ENCODE peak calls at places on chromosomes 1 and 21, in nine cellular contexts. One of them, this sample, is unnamed.

GRCh38 chr21:42760977-42761751 is 107.7 kb downstream of the PDE9A start:
- DNase-seq in ovary: no peak
- DNase-seq in A549: no peak
- DNase-seq in brain microvascular endothelial cell: no peak
- DNase-seq in tibial nerve: no peak
- DNase-seq in K562: no peak
- DNase-seq in PC-9: no peak
- DNase-seq in endothelial cell of umbilical vein: no peak
- DNase-seq in neuronal stem cell: no peak
- DNase-seq in this sample: no peak

GRCh38 chr1:58441699-58442098 is 104.8 kb downstream of the OMA1 start:
- DNase-seq in A549: no peak
- DNase-seq in endothelial cell of umbilical vein: no peak
- DNase-seq in brain microvascular endothelial cell: no peak
- DNase-seq in K562: no peak
- DNase-seq in PC-9: no peak
- DNase-seq in ovary: no peak
- DNase-seq in neuronal stem cell: no peak
- DNase-seq in tibial nerve: no peak
- DNase-seq in this sample: no peak

GRCh38 chr1:12617511-12617900 is 504 bp downstream of the DHRS3 start:
- DNase-seq in endothelial cell of umbilical vein: no peak
- DNase-seq in tibial nerve: no peak
- DNase-seq in A549: no peak
- DNase-seq in neuronal stem cell: no peak
- DNase-seq in K562: peak
- DNase-seq in ovary: no peak
- DNase-seq in PC-9: no peak
- DNase-seq in brain microvascular endothelial cell: no peak
- DNase-seq in this sample: no peak

GRCh38 chr1:39210649-39211048 is 6.2 kb downstream of the MACF1 start:
- DNase-seq in PC-9: no peak
- DNase-seq in A549: no peak
- DNase-seq in endothelial cell of umbilical vein: no peak
- DNase-seq in neuronal stem cell: no peak
- DNase-seq in K562: no peak
- DNase-seq in tibial nerve: no peak
- DNase-seq in ovary: no peak
- DNase-seq in brain microvascular endothelial cell: no peak
- DNase-seq in this sample: no peak

GRCh38 chr1:19341201-19342076 is 29.3 kb downstream of the SLC66A1 start:
- DNase-seq in neuronal stem cell: peak
- DNase-seq in K562: peak
- DNase-seq in endothelial cell of umbilical vein: peak
- DNase-seq in tibial nerve: peak
- DNase-seq in ovary: peak
- DNase-seq in brain microvascular endothelial cell: peak
- DNase-seq in A549: peak
- DNase-seq in PC-9: peak
- DNase-seq in this sample: peak

GRCh38 chr21:29179503-29179902 is 49.1 kb downstream of the MAP3K7CL start:
- DNase-seq in K562: no peak
- DNase-seq in PC-9: no peak
- DNase-seq in brain microvascular endothelial cell: no peak
- DNase-seq in tibial nerve: no peak
- DNase-seq in endothelial cell of umbilical vein: no peak
- DNase-seq in ovary: no peak
- DNase-seq in A549: no peak
- DNase-seq in neuronal stem cell: no peak
- DNase-seq in this sample: no peak

GRCh38 chr1:205199931-205200299 is 11.6 kb downstream of the DSTYK start:
- DNase-seq in endothelial cell of umbilical vein: no peak
- DNase-seq in brain microvascular endothelial cell: no peak
- DNase-seq in tibial nerve: no peak
- DNase-seq in PC-9: no peak
- DNase-seq in neuronal stem cell: no peak
- DNase-seq in K562: no peak
- DNase-seq in A549: no peak
- DNase-seq in ovary: no peak
- DNase-seq in this sample: no peak

GRCh38 chr1:186903374-186904129 is 74.8 kb downstream of the PLA2G4A start:
- DNase-seq in ovary: no peak
- DNase-seq in PC-9: no peak
- DNase-seq in tibial nerve: no peak
- DNase-seq in brain microvascular endothelial cell: no peak
- DNase-seq in K562: no peak
- DNase-seq in neuronal stem cell: no peak
- DNase-seq in A549: no peak
- DNase-seq in endothelial cell of umbilical vein: no peak
- DNase-seq in this sample: no peak

GRCh38 chr1:210790196-210790595 is 343.8 kb downstream of the KCNH1 start:
- DNase-seq in K562: no peak
- DNase-seq in neuronal stem cell: no peak
- DNase-seq in ovary: no peak
- DNase-seq in endothelial cell of umbilical vein: no peak
- DNase-seq in PC-9: no peak
- DNase-seq in A549: no peak
- DNase-seq in tibial nerve: no peak
- DNase-seq in brain microvascular endothelial cell: no peak
- DNase-seq in this sample: no peak

GRCh38 chr1:160205242-160205973 is at the start of gene PEA15:
- DNase-seq in endothelial cell of umbilical vein: peak
- DNase-seq in A549: peak
- DNase-seq in K562: peak
- DNase-seq in tibial nerve: peak
- DNase-seq in neuronal stem cell: peak
- DNase-seq in brain microvascular endothelial cell: peak
- DNase-seq in ovary: peak
- DNase-seq in PC-9: peak
- DNase-seq in this sample: peak

GRCh38 chr1:12475947-12476346 is 142.1 kb downstream of the DHRS3 start:
- DNase-seq in tibial nerve: no peak
- DNase-seq in neuronal stem cell: no peak
- DNase-seq in PC-9: no peak
- DNase-seq in K562: no peak
- DNase-seq in ovary: no peak
- DNase-seq in A549: peak
- DNase-seq in endothelial cell of umbilical vein: peak
- DNase-seq in brain microvascular endothelial cell: peak
- DNase-seq in this sample: peak

GRCh38 chr1:40740039-40740991 is 43.3 kb upstream of the KCNQ4 start:
- DNase-seq in brain microvascular endothelial cell: no peak
- DNase-seq in tibial nerve: no peak
- DNase-seq in K562: no peak
- DNase-seq in PC-9: no peak
- DNase-seq in A549: no peak
- DNase-seq in endothelial cell of umbilical vein: no peak
- DNase-seq in neuronal stem cell: no peak
- DNase-seq in ovary: no peak
- DNase-seq in this sample: no peak

GRCh38 chr21:44644878-44645277 is 1.3 kb upstream of the KRTAP10-11 start:
- DNase-seq in PC-9: no peak
- DNase-seq in A549: no peak
- DNase-seq in endothelial cell of umbilical vein: no peak
- DNase-seq in tibial nerve: no peak
- DNase-seq in K562: no peak
- DNase-seq in neuronal stem cell: no peak
- DNase-seq in ovary: no peak
- DNase-seq in brain microvascular endothelial cell: no peak
- DNase-seq in this sample: no peak

GRCh38 chr1:40859017-40859416 is 3.1 kb downstream of the CITED4 start:
- DNase-seq in neuronal stem cell: no peak
- DNase-seq in tibial nerve: no peak
- DNase-seq in brain microvascular endothelial cell: no peak
- DNase-seq in endothelial cell of umbilical vein: no peak
- DNase-seq in PC-9: no peak
- DNase-seq in K562: no peak
- DNase-seq in A549: no peak
- DNase-seq in ovary: no peak
- DNase-seq in this sample: no peak

GRCh38 chr1:84998642-84999280 is 1.8 kb upstream of the MCOLN2 start:
- DNase-seq in K562: no peak
- DNase-seq in neuronal stem cell: peak
- DNase-seq in ovary: no peak
- DNase-seq in A549: no peak
- DNase-seq in brain microvascular endothelial cell: no peak
- DNase-seq in endothelial cell of umbilical vein: no peak
- DNase-seq in PC-9: no peak
- DNase-seq in tibial nerve: no peak
- DNase-seq in this sample: peak

GRCh38 chr1:111249960-111250359 is 22.4 kb downstream of the CHI3L2 start:
- DNase-seq in neuronal stem cell: no peak
- DNase-seq in tibial nerve: no peak
- DNase-seq in PC-9: no peak
- DNase-seq in K562: no peak
- DNase-seq in ovary: no peak
- DNase-seq in endothelial cell of umbilical vein: no peak
- DNase-seq in brain microvascular endothelial cell: no peak
- DNase-seq in A549: no peak
- DNase-seq in this sample: no peak

GRCh38 chr1:65207317-65207716 is 59.3 kb downstream of the AK4 start:
- DNase-seq in K562: no peak
- DNase-seq in tibial nerve: no peak
- DNase-seq in PC-9: no peak
- DNase-seq in ovary: no peak
- DNase-seq in A549: no peak
- DNase-seq in brain microvascular endothelial cell: no peak
- DNase-seq in endothelial cell of umbilical vein: no peak
- DNase-seq in neuronal stem cell: no peak
- DNase-seq in this sample: no peak

GRCh38 chr1:33280091-33280661 is 23.9 kb downstream of the ZNF362 start:
- DNase-seq in neuronal stem cell: no peak
- DNase-seq in endothelial cell of umbilical vein: no peak
- DNase-seq in tibial nerve: no peak
- DNase-seq in ovary: peak
- DNase-seq in brain microvascular endothelial cell: no peak
- DNase-seq in PC-9: no peak
- DNase-seq in A549: no peak
- DNase-seq in K562: peak
- DNase-seq in this sample: no peak

GRCh38 chr1:203839081-203839480 is 22.3 kb upstream of the SNRPE start:
- DNase-seq in PC-9: no peak
- DNase-seq in K562: no peak
- DNase-seq in endothelial cell of umbilical vein: peak
- DNase-seq in neuronal stem cell: no peak
- DNase-seq in A549: peak
- DNase-seq in brain microvascular endothelial cell: peak
- DNase-seq in ovary: no peak
- DNase-seq in tibial nerve: no peak
- DNase-seq in this sample: peak
- H3K27ac ChIP-seq in PC-9: no peak
- H3K27ac ChIP-seq in K562: no peak
- H3K27ac ChIP-seq in endothelial cell of umbilical vein: no peak
- H3K27ac ChIP-seq in neuronal stem cell: no peak
- H3K27ac ChIP-seq in A549: no peak
- H3K27ac ChIP-seq in brain microvascular endothelial cell: peak
- H3K27ac ChIP-seq in ovary: no peak
- H3K27ac ChIP-seq in tibial nerve: no peak
- H3K27ac ChIP-seq in this sample: no peak

DNA sequence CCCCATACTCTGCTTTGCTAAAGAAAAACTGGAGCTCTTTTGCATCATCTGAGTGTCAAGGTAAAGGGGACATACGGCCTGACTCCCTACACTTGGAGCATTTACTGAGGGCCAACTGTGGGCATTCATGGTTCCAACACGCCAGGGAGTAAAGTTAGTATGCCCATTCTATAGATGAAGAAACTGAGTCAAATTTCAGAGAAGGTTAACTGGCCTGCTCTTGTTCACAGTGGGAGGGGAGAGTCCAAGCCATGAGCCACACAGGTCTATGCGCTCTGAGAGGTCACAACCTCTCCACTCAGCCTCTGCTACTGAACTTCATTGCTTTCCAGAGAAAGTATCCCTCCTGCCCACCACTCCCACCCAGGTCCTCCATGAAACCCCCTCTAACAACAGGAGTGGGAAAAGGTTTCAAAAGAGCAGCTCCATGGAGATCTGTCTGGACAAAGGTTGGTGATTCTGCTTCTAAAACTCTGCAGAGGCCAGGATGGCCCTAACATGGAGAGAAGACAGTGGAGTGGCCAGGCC is 6.8 kb upstream of the KCNN3 start:
- DNase-seq in endothelial cell of umbilical vein: no peak
- DNase-seq in PC-9: no peak
- DNase-seq in tibial nerve: no peak
- DNase-seq in brain microvascular endothelial cell: no peak
- DNase-seq in ovary: no peak
- DNase-seq in neuronal stem cell: no peak
- DNase-seq in A549: no peak
- DNase-seq in K562: no peak
- DNase-seq in this sample: no peak
- H3K27ac ChIP-seq in endothelial cell of umbilical vein: no peak
- H3K27ac ChIP-seq in PC-9: no peak
- H3K27ac ChIP-seq in tibial nerve: no peak
- H3K27ac ChIP-seq in brain microvascular endothelial cell: no peak
- H3K27ac ChIP-seq in ovary: no peak
- H3K27ac ChIP-seq in neuronal stem cell: no peak
- H3K27ac ChIP-seq in A549: peak
- H3K27ac ChIP-seq in K562: no peak
- H3K27ac ChIP-seq in this sample: no peak

DNA sequence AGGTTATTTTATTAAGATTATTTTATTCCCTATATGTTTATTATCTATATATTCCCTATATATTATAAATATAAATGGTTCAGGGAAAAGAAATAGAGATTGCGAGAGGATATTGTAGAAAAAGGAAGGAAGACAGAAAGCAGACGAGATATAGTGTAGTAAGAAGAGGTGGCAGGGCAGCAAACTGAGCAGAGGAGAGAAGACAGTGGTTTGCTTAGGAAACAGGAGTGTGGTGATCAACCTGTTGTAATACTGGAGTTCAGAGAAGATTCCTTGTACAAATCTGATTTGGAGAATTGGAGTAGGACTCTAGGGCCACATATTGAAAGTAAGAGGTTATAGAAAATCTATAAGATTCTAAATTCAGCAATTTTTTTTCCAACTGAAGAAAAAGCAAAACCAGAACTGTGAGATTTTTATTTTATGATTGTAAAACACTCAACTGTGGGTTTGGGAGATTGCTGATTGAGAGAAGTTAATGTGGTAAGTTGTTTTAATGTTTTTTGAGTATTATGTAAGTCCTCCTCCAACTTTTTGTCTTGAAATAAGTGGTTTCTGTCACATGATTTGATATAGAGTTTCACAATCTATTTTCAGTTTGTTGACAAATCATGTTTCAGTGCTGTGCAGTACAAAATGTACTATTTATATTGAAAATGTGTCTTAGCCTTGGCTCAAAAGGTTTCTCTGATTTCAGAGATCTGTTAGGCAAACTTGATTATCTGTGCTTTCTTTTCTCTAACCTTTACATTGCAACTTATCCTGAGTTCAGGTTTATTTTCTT is 9.6 kb upstream of the AMY2B start:
- DNase-seq in ovary: no peak
- DNase-seq in K562: no peak
- DNase-seq in endothelial cell of umbilical vein: no peak
- DNase-seq in tibial nerve: no peak
- DNase-seq in neuronal stem cell: no peak
- DNase-seq in A549: no peak
- DNase-seq in PC-9: no peak
- DNase-seq in brain microvascular endothelial cell: no peak
- DNase-seq in this sample: peak
- H3K27ac ChIP-seq in ovary: no peak
- H3K27ac ChIP-seq in K562: no peak
- H3K27ac ChIP-seq in endothelial cell of umbilical vein: no peak
- H3K27ac ChIP-seq in tibial nerve: peak
- H3K27ac ChIP-seq in neuronal stem cell: no peak
- H3K27ac ChIP-seq in A549: no peak
- H3K27ac ChIP-seq in PC-9: no peak
- H3K27ac ChIP-seq in brain microvascular endothelial cell: no peak
- H3K27ac ChIP-seq in this sample: no peak

GRCh38 chr1:31371560-31371959 is 1.3 kb downstream of the FABP3 start:
- DNase-seq in brain microvascular endothelial cell: no peak
- DNase-seq in neuronal stem cell: no peak
- DNase-seq in endothelial cell of umbilical vein: no peak
- DNase-seq in K562: no peak
- DNase-seq in ovary: no peak
- DNase-seq in PC-9: no peak
- DNase-seq in A549: no peak
- DNase-seq in tibial nerve: no peak
- DNase-seq in this sample: peak
- H3K27ac ChIP-seq in brain microvascular endothelial cell: no peak
- H3K27ac ChIP-seq in neuronal stem cell: no peak
- H3K27ac ChIP-seq in endothelial cell of umbilical vein: no peak
- H3K27ac ChIP-seq in K562: no peak
- H3K27ac ChIP-seq in ovary: no peak
- H3K27ac ChIP-seq in PC-9: no peak
- H3K27ac ChIP-seq in A549: no peak
- H3K27ac ChIP-seq in tibial nerve: no peak
- H3K27ac ChIP-seq in this sample: peak